ENCODE peak calls at places on chromosome 22, in ten cellular contexts. T is DND-41, G is astrocyte of the cerebellum, E is neural crest cell, L is lower lobe of right lung, K is left ventricle myocardium inferior, W is fibroblast of lung, Y is pancreas, Z is HL-60, J is OCI-LY7. O is an unnamed sample.

GRCh38 chr22:30036656-30037055 is 43.6 kb upstream of the HORMAD2 start:
- DNase-seq in T (no peak), G (no peak), E (no peak), L (no peak), K (no peak), W (peak; percentile 34), Y (no peak), Z (no peak), J (no peak), O (no peak)

GRCh38 chr22:45344339-45344738 is 34.6 kb downstream of the FAM118A start:
- DNase-seq in T (no peak), G (no peak), E (no peak), L (no peak), K (no peak), W (no peak), Y (no peak), Z (no peak), J (no peak), O (no peak)

GRCh38 chr22:24510694-24511625 is 15.8 kb downstream of the UPB1 start:
- DNase-seq in T (no peak), G (no peak), E (no peak), L (no peak), K (peak; percentile 25), W (peak; percentile 75), Y (no peak), Z (peak; percentile 83), J (peak; percentile 70), O (no peak)

GRCh38 chr22:23437779-23438178 is 142.3 kb downstream of the IGLL1 start:
- DNase-seq in T (no peak), G (no peak), E (no peak), L (no peak), K (no peak), W (no peak), Y (no peak), Z (peak; percentile 20), J (no peak), O (no peak)

GRCh38 chr22:49934891-49935557 is 16.6 kb downstream of the CRELD2 start:
- DNase-seq in T (peak; percentile 84), G (no peak), E (no peak), L (peak; percentile 90), K (peak; percentile 90), W (peak; percentile 43), Y (peak; percentile 94), Z (no peak), J (peak; percentile 88), O (peak; percentile 41)

GRCh38 chr22:46047226-46047625 is 70.3 kb upstream of the WNT7B start:
- DNase-seq in T (no peak), G (no peak), E (no peak), L (peak; percentile 44), K (peak; percentile 14), W (no peak), Y (peak; percentile 56), Z (no peak), J (no peak), O (no peak)

GRCh38 chr22:19543970-19544708 is 19.9 kb upstream of the CLDN5 start:
- DNase-seq in T (no peak), G (no peak), E (no peak), L (peak; percentile 56), K (no peak), W (no peak), Y (peak; percentile 46), Z (no peak), J (no peak), O (no peak)

GRCh38 chr22:44411226-44412135 is 86.6 kb downstream of the RTL6 start:
- DNase-seq in T (no peak), G (no peak), E (no peak), L (peak; percentile 30), K (no peak), W (no peak), Y (peak; percentile 48), Z (no peak), J (no peak), O (no peak)

GRCh38 chr22:31929126-31929928 is 15.0 kb upstream of the YWHAH start:
- DNase-seq in T (no peak), G (no peak), E (no peak), L (no peak), K (peak; percentile 51), W (no peak), Y (no peak), Z (no peak), J (no peak), O (no peak)

GRCh38 chr22:22228921-22229320 is 15.7 kb upstream of the VPREB1 start:
- DNase-seq in T (no peak), G (no peak), E (no peak), L (no peak), K (no peak), W (no peak), Y (no peak), Z (no peak), J (no peak), O (no peak)

GRCh38 chr22:42116848-42117424 is 13.7 kb downstream of the CYP2D6 start:
- DNase-seq in T (no peak), G (no peak), E (no peak), L (peak; percentile 67), K (no peak), W (no peak), Y (no peak), Z (no peak), J (peak; percentile 16), O (no peak)
- TF ChIP-seq CTCF in T (peak; percentile 32), G (no peak), E (peak; percentile 15), L (no peak), K (no peak), W (no peak), Y (no peak), Z (no peak), J (peak; percentile 73), O (no peak)

DNA sequence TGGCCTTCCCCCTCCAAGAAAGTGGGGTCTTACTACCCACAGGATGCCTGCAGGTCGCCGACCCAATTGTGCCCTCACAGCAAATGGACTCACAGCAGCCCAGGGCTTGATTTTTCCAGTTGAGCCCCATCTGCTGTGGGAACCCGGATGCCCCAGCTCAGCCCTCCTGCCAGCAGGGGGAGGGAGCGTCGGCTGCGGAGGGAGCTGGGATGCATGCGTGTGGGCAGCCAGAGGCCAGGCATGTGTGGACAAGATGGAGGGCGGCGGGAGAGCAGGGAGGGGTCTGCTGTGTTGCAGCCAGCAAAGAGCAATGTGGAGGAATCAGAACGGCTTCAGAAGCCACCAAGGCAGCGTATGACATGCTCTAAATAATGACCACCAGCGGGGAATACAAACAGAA is 41.0 kb upstream of the EIF3D start:
- DNase-seq in T (no peak), G (no peak), E (peak; percentile 35), L (no peak), K (no peak), W (peak; percentile 39), Y (no peak), Z (no peak), J (no peak), O (no peak)
- TF ChIP-seq CTCF in T (no peak), G (peak; percentile 45), E (peak; percentile 41), L (no peak), K (peak; percentile 49), W (peak; percentile 51), Y (no peak), Z (no peak), J (no peak), O (no peak)

DNA sequence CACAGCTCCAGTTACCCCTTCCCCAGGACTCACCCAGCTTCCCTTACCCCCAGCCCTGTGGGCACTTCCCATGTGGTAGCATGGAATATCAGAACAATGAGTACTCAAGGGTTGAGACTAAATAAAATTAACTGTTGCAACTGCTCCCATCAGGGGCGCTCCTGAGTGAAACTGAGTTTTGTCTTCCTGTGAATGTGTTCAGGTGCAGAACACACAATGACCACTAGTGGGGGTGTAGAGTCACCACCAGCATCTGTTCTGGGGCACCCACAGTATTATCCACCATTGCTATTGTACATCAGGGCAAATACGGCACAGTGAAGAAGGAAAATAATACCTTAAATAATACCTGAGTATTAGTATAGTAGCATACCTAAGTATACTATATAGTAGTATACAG is 689.7 kb downstream of the TBC1D22A start:
- DNase-seq in T (peak; percentile 21), G (no peak), E (no peak), L (no peak), K (no peak), W (no peak), Y (no peak), Z (peak; percentile 5), J (peak; percentile 49), O (no peak)
- TF ChIP-seq CTCF in T (peak; percentile 62), G (peak; percentile 18), E (peak; percentile 20), L (peak; percentile 46), K (peak; percentile 38), W (peak; percentile 35), Y (no peak), Z (peak; percentile 30), J (peak; percentile 83), O (peak; percentile 32)

DNA sequence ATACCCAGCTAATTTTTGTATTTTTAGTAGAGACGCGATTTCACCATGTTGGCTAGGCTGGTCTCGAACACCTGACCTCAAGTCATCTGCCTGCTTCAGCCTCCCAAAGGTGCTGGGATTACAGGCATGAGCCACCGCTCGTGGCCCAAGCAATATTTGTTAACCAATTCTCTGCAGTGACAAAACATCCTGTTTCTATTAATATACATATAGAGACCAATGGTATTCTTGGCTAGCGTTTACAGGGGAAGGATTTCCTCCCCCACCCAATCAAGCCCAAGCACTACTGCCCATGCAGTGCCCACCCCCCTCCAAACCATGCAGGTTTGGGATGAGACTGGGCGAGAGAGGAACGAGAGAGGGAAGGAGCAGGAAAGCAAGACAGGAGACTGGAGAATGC is 53.1 kb downstream of the APOL3 start:
- DNase-seq in T (no peak), G (no peak), E (no peak), L (no peak), K (no peak), W (no peak), Y (no peak), Z (no peak), J (peak; percentile 16), O (no peak)
- TF ChIP-seq CTCF in T (no peak), G (no peak), E (no peak), L (no peak), K (no peak), W (no peak), Y (no peak), Z (no peak), J (no peak), O (no peak)

DNA sequence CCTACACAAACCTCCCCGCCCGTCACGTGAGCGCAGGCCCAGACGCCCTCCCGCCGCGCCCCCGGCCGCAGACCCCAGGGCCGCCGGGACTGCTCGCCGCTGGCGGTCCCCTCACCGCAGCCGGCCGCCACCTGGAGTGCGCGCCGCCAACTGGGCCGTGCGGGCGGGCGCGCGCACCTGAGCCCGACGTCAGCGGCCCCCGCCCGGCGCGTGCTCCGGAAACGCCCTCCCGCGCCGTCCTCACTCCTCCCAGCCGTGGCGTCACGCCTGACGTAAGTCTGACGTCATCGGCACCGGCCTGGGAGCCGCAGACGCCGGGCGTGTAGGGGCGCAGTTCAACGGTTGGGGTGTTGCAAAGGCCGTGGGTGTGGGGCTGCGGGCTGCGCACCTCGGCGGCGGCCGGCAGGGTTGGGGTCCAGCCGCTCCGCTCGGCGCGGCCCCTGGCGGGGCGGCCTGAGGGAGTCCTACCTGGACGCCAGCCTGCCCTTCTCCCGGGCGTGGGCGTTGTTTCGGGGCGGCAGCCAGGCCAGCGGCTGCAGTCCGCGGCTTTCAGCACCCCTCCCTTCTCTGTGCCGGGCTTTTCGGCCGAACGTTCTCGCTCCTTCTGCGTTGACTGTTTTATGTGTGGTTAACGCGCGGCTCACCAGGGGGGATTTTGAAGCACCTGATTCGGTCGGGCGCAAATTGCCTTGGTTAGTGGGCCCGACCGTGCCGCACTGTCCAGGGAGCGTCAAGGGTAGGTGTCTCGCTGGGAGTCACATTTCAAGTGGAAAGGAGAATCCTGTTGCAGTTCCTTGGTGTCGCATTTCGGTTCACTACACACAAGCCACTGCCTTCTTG is at the start of gene JOSD1:
- DNase-seq in T (peak; percentile 93), G (peak; percentile 84), E (peak; percentile 93), L (peak; percentile 96), K (peak; percentile 96), W (peak; percentile 92), Y (peak; percentile 99), Z (peak; percentile 96), J (peak; percentile 96), O (peak; percentile 73)
- TF ChIP-seq CTCF in T (peak; percentile 15), G (no peak), E (no peak), L (no peak), K (no peak), W (no peak), Y (no peak), Z (no peak), J (no peak), O (no peak)